ENCODE peak calls at places on chromosomes 12 and 14, in six cellular contexts. T is A549, I is mesothelial cell of epicardium, M is B cell, J is tibial nerve, N is neural progenitor cell. Y is an unnamed sample.
A peak's percentile ranks its signal among the peaks of the same experiment; 100 is the strongest.

GRCh38 chr12:112987561-112987960 is 9.2 kb downstream of the OAS2 start:
- DNase-seq in N (no peak), I (no peak), M (no peak), J (no peak), T (no peak), Y (no peak)

GRCh38 chr12:69443916-69444315 is 26.3 kb upstream of the FRS2 start:
- DNase-seq in I (no peak), T (no peak), N (no peak), J (no peak), M (no peak), Y (no peak)

GRCh38 chr12:80230068-80230467 is 130.7 kb downstream of the OTOGL start:
- DNase-seq in I (no peak), T (no peak), N (peak; percentile 88), J (no peak), M (no peak), Y (peak; percentile 33)

GRCh38 chr12:110577717-110578521 is 5.2 kb downstream of the PPTC7 start:
- DNase-seq in N (no peak), M (no peak), I (no peak), J (no peak), T (peak; percentile 48), Y (no peak)

GRCh38 chr14:104432611-104433231 is 146.8 kb upstream of the C14orf180 start:
- DNase-seq in I (no peak), M (peak; percentile 24), N (no peak), J (no peak), T (no peak), Y (no peak)

GRCh38 chr14:89501381-89501780 is 84.3 kb upstream of the FOXN3 start:
- DNase-seq in T (no peak), I (no peak), J (no peak), N (no peak), M (no peak), Y (no peak)

GRCh38 chr12:59383426-59383822 is 212.4 kb upstream of the SLC16A7 start:
- DNase-seq in J (no peak), T (no peak), M (no peak), I (no peak), N (no peak), Y (peak; percentile 20)

GRCh38 chr14:34678306-34678705 is 36.1 kb downstream of the CFL2 start:
- DNase-seq in T (no peak), N (no peak), M (no peak), I (no peak), J (no peak), Y (no peak)

GRCh38 chr12:58487280-58488141 is 432.8 kb downstream of the LRIG3 start:
- DNase-seq in I (no peak), J (no peak), N (no peak), M (no peak), T (no peak), Y (no peak)

GRCh38 chr12:4320859-4321701 is at the start of gene TIGAR:
- DNase-seq in N (peak; percentile 99), I (peak; percentile 93), M (peak; percentile 98), T (peak; percentile 95), J (peak; percentile 74), Y (peak; percentile 79)

GRCh38 chr12:92035477-92035876 is 110.2 kb downstream of the BTG1 start:
- DNase-seq in N (no peak), J (no peak), M (no peak), T (no peak), I (no peak), Y (no peak)

GRCh38 chr14:44403194-44403593 is 103.9 kb downstream of the FSCB start:
- DNase-seq in J (no peak), M (no peak), N (no peak), I (no peak), T (no peak), Y (no peak)

GRCh38 chr14:84375235-84375634 is 1154.7 kb upstream of the FLRT2 start:
- DNase-seq in M (no peak), I (no peak), J (no peak), N (no peak), T (no peak), Y (no peak)

GRCh38 chr14:101480747-101481530 is 80.4 kb upstream of the DIO3 start:
- DNase-seq in J (no peak), T (peak; percentile 98), N (no peak), M (no peak), I (peak; percentile 35), Y (peak; percentile 28)

DNA sequence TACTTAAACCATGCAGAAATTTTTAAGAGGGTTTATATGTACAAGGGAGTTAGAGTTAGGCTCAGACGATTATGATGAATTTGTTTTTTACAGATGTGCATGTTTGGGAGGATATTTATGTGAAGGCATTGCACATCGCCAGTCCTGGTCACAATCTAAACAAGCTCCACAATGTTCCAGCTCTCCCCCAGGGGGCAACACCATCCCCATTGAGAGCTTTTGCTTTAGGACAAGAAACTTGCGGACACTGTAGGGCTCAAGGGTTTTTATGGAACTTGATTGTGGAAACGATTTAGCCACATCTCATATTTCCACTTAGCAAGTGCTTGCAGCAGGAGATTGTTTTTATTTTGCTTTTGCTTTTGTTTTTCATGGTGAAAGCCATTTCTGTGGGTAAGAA is 276.8 kb upstream of the SRRM4 start:
- DNase-seq in M (no peak), T (peak; percentile 7), N (peak; percentile 16), J (no peak), I (no peak), Y (no peak)
- TF ChIP-seq CTCF in M (no peak), T (no peak), N (peak; percentile 40), J (no peak), I (no peak), Y (no peak)

DNA sequence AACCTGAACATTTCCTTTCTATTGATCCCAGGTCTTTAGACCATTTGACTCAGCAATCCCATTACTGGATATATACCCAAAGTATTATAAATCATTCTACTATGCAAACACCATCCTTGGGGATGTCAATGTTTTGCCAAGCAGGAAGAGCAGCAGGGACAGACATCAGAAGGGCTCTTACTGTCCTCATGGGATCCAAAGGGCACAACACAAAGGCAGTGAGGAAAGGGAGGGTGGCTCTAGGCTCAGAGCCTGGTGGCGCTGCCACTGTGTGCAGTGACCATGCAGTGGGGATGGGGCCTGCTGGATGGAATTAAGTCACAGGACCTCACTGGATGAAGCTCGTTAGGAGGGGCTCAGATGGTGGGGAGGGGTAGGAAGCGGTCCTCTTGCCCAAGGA is 12.6 kb upstream of the BDKRB2 start:
- DNase-seq in I (no peak), J (no peak), N (no peak), T (no peak), M (no peak), Y (no peak)
- TF ChIP-seq CTCF in I (no peak), J (no peak), N (no peak), T (no peak), M (no peak), Y (no peak)

GRCh38 chr12:26936559-26937442 is 980 bp downstream of the INTS13 start:
- DNase-seq in I (no peak), J (no peak), T (no peak), N (no peak), M (no peak), Y (no peak)

GRCh38 chr12:26938660-26939185 is 453 bp downstream of the FGFR1OP2 start:
- DNase-seq in J (peak; percentile 22), M (peak; percentile 13), T (no peak), N (no peak), I (no peak), Y (no peak)

GRCh38 chr12:26937863-26938659 is at the start of the genes FGFR1OP2 and INTS13:
- DNase-seq in J (peak; percentile 99), I (peak; percentile 98), M (peak; percentile 84), T (peak; percentile 99), N (peak; percentile 99), Y (peak; percentile 95)

GRCh38 chr12:26935636-26936378 is 2.0 kb downstream of the INTS13 start:
- DNase-seq in N (no peak), I (no peak), M (no peak), J (no peak), T (no peak), Y (no peak)

GRCh38 chr12:26937443-26937862 is 328 bp downstream of the INTS13 start:
- DNase-seq in M (no peak), T (no peak), N (no peak), I (no peak), J (no peak), Y (no peak)
- TF ChIP-seq CTCF in M (no peak), T (no peak), N (no peak), I (no peak), J (no peak), Y (no peak)

DNA sequence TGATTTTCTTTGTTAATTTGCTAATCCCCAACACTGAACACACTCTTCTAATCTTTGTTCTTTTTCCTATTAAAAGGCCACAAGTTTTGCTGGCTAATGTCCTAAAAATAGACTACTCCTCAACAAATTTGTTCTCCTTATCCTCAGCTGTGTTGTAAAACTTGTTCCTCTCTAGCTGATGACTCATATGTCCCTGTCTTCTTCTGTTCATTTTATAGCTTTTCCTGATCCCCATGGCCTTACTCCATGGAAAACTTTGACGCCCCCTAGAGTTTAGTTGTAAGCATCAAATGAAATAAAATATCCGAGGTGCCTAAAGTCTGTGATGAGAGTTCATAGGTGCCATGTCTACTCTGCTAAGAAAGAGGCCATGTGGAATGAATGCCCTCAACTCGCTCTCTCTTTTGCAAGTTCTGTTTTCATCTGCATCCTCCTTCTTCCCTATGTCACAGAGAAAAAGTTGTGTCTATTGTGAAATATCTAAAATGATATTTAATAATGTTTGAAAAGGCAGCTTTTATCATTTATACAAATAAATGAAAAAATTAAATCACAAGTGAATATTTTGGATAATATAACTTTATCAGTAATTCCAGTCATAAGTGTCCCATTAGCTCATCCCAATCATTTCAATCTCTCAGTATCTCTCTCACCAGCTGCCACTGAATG is 237.9 kb downstream of the IPO8 start:
- DNase-seq in N (peak; percentile 36), M (no peak), T (peak; percentile 43), J (peak; percentile 11), I (no peak), Y (peak; percentile 40)
- TF ChIP-seq CTCF in N (peak; percentile 48), M (no peak), T (no peak), J (no peak), I (no peak), Y (peak; percentile 53)

DNA sequence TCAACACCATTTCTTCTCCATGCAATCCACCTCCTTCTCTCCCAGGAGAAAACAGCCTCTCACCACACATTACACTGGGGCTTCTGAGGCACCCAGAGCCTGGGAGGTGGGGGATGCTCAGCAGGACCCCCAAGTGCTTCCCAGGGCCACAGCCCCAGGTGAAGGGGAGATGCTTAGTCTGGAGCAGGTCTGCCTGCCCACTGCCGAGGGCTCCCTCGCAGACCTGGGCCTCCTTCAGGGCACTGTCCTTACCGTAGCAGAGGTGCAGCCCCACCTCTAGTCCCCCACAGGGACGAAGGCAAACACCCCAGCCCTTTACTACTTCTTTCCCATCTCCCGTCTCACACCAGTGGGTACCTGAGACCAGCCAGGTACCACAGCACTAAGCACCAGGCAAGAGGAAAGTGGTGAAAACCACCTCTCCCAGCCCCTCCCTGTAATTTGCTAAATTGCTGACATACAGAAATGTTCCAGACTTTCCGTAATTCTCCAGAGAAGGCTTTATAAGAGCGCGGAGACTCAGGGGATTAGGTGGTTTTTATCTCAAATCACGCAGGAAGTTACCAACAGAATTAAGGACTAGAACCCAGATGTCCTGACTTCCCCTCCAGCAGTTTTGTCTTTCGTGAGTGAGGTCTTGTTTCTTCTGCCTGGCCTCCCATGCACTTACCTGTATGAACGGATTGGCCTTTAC is 59.0 kb downstream of the PLEKHG3 start:
- DNase-seq in J (no peak), T (no peak), N (no peak), M (no peak), I (no peak), Y (no peak)
- TF ChIP-seq CTCF in J (no peak), T (no peak), N (no peak), M (no peak), I (no peak), Y (no peak)

Y was measured in retinal pigment epithelial cell.